ENCODE peak calls at places on chromosomes 12 and 14, in five cellular contexts. T, B, Z, O and U are unnamed samples.
A peak's percentile ranks its signal among the peaks of the same experiment; 100 is the strongest.

GRCh38 chr12:14393736-14394135 is 28.3 kb downstream of the ATF7IP start:
- DNase-seq in T (no peak), B (no peak), Z (no peak), O (no peak), U (no peak)

GRCh38 chr12:66594688-66595087 is 84.2 kb downstream of the GRIP1 start:
- DNase-seq in T (no peak), B (no peak), Z (no peak), O (no peak), U (no peak)

GRCh38 chr14:71473843-71474242 is 458.4 kb upstream of the RGS6 start:
- DNase-seq in T (no peak), B (no peak), Z (no peak), O (no peak), U (no peak)

GRCh38 chr12:110311903-110312302 is 30.9 kb downstream of the ATP2A2 start:
- DNase-seq in T (no peak), B (no peak), Z (no peak), O (no peak), U (no peak)

GRCh38 chr14:95695913-95696312 is 9.7 kb downstream of the TCL1B start:
- DNase-seq in T (no peak), B (no peak), Z (no peak), O (no peak), U (no peak)

GRCh38 chr14:37452323-37452722 is 142.7 kb downstream of the FOXA1 start:
- DNase-seq in T (no peak), B (no peak), Z (no peak), O (no peak), U (no peak)

GRCh38 chr14:32256606-32257005 is 53.5 kb upstream of the RNU6-8 start:
- DNase-seq in T (no peak), B (no peak), Z (peak; percentile 62), O (no peak), U (no peak)

GRCh38 chr12:55019784-55020183 is at the start of gene NEUROD4:
- DNase-seq in T (no peak), B (peak; percentile 16), Z (peak; percentile 21), O (peak; percentile 11), U (peak; percentile 69)

GRCh38 chr14:69091695-69092094 is 61.2 kb downstream of the DCAF5 start:
- DNase-seq in T (no peak), B (no peak), Z (no peak), O (no peak), U (no peak)

GRCh38 chr12:12240671-12241345 is 26.0 kb downstream of the LRP6 start:
- DNase-seq in T (no peak), B (no peak), Z (no peak), O (no peak), U (no peak)

GRCh38 chr14:34723867-34724266 is 9.5 kb upstream of the CFL2 start:
- DNase-seq in T (no peak), B (no peak), Z (no peak), O (no peak), U (no peak)

GRCh38 chr14:99573000-99573330 is 31.0 kb downstream of the CCDC85C start:
- DNase-seq in T (no peak), B (no peak), Z (no peak), O (no peak), U (no peak)

GRCh38 chr12:49902399-49903350 is 1.0 kb downstream of the FAIM2 start:
- DNase-seq in T (peak; percentile 45), B (no peak), Z (no peak), O (no peak), U (peak; percentile 49)

GRCh38 chr14:60724080-60724618 is at the start of gene SIX4:
- DNase-seq in T (peak; percentile 89), B (no peak), Z (peak; percentile 62), O (no peak), U (peak; percentile 84)

GRCh38 chr14:22658951-22659350 is 14.8 kb upstream of the OR6J1 start:
- DNase-seq in T (no peak), B (no peak), Z (no peak), O (no peak), U (no peak)

GRCh38 chr12:31204995-31205582 is 120.9 kb downstream of the SINHCAF start:
- DNase-seq in T (no peak), B (no peak), Z (no peak), O (no peak), U (no peak)

GRCh38 chr12:71685312-71685906 is 473 bp upstream of the TMEM19 start:
- DNase-seq in T (no peak), B (no peak), Z (no peak), O (no peak), U (no peak)

GRCh38 chr14:73752297-73752992 is 38.3 kb upstream of the PNMA1 start:
- DNase-seq in T (peak; percentile 90), B (no peak), Z (peak; percentile 72), O (peak; percentile 50), U (no peak)

GRCh38 chr12:7729683-7730195 is 17.4 kb downstream of the CLEC4C start:
- DNase-seq in T (no peak), B (no peak), Z (peak; percentile 22), O (no peak), U (no peak)

GRCh38 chr12:56137853-56138571 is 9.9 kb downstream of the ESYT1 start:
- DNase-seq in T (peak; percentile 55), B (no peak), Z (no peak), O (no peak), U (peak; percentile 65)

GRCh38 chr12:14896477-14897184 is 11.0 kb upstream of the MGP start:
- DNase-seq in T (no peak), B (no peak), Z (no peak), O (no peak), U (no peak)

GRCh38 chr14:30855345-30856037 is 18.9 kb upstream of the COCH start:
- DNase-seq in T (no peak), B (no peak), Z (no peak), O (no peak), U (no peak)

GRCh38 chr12:1474059-1474537 is 120.3 kb downstream of the FBXL14 start:
- DNase-seq in T (no peak), B (no peak), Z (peak; percentile 91), O (no peak), U (no peak)

GRCh38 chr12:132771126-132771838 is 9.7 kb upstream of the ANKLE2 start:
- DNase-seq in T (no peak), B (no peak), Z (no peak), O (peak; percentile 70), U (no peak)

GRCh38 chr14:78752789-78753188 is 582.6 kb downstream of the NRXN3 start:
- DNase-seq in T (no peak), B (no peak), Z (no peak), O (no peak), U (no peak)